ENCODE peak calls at places on chromosome 3, in five cellular contexts. One of them, this sample, is unnamed.

GRCh38 chr3:60291115-60291514 is 960.1 kb downstream of the FHIT start:
- DNase-seq in GM04504: no peak
- DNase-seq in OCI-M1: no peak
- DNase-seq in epithelial cell of proximal tubule: no peak
- DNase-seq in activated naive CD8-positive, alpha-beta T cell treated with anti-CD3 and anti-CD28 coated beads, Interleukin-2, amount 10 ng/mL, durations not matched to agents 7 days and 5 days: no peak
- DNase-seq in this sample: no peak

GRCh38 chr3:106943071-106943470 is 434.2 kb upstream of the CCDC54 start:
- DNase-seq in activated naive CD8-positive, alpha-beta T cell treated with anti-CD3 and anti-CD28 coated beads, Interleukin-2, amount 10 ng/mL, durations not matched to agents 7 days and 5 days: no peak
- DNase-seq in epithelial cell of proximal tubule: no peak
- DNase-seq in OCI-M1: no peak
- DNase-seq in GM04504: no peak
- DNase-seq in this sample: no peak

GRCh38 chr3:44048196-44048924 is 193.3 kb upstream of the TOPAZ1 start:
- DNase-seq in GM04504: no peak
- DNase-seq in OCI-M1: no peak
- DNase-seq in activated naive CD8-positive, alpha-beta T cell treated with anti-CD3 and anti-CD28 coated beads, Interleukin-2, amount 10 ng/mL, durations not matched to agents 7 days and 5 days: no peak
- DNase-seq in epithelial cell of proximal tubule: no peak
- DNase-seq in this sample: peak

GRCh38 chr3:8210752-8211405 is 290.7 kb upstream of the LMCD1 start:
- DNase-seq in OCI-M1: no peak
- DNase-seq in activated naive CD8-positive, alpha-beta T cell treated with anti-CD3 and anti-CD28 coated beads, Interleukin-2, amount 10 ng/mL, durations not matched to agents 7 days and 5 days: no peak
- DNase-seq in epithelial cell of proximal tubule: no peak
- DNase-seq in GM04504: no peak
- DNase-seq in this sample: no peak

GRCh38 chr3:174951023-174951422 is 91.9 kb downstream of the NAALADL2 start:
- DNase-seq in activated naive CD8-positive, alpha-beta T cell treated with anti-CD3 and anti-CD28 coated beads, Interleukin-2, amount 10 ng/mL, durations not matched to agents 7 days and 5 days: no peak
- DNase-seq in OCI-M1: no peak
- DNase-seq in GM04504: no peak
- DNase-seq in epithelial cell of proximal tubule: no peak
- DNase-seq in this sample: no peak

GRCh38 chr3:156981005-156981404 is 154.9 kb downstream of the LEKR1 start:
- DNase-seq in GM04504: no peak
- DNase-seq in epithelial cell of proximal tubule: no peak
- DNase-seq in OCI-M1: no peak
- DNase-seq in activated naive CD8-positive, alpha-beta T cell treated with anti-CD3 and anti-CD28 coated beads, Interleukin-2, amount 10 ng/mL, durations not matched to agents 7 days and 5 days: no peak
- DNase-seq in this sample: no peak

GRCh38 chr3:635393-635792 is 438.8 kb downstream of the CHL1 start:
- DNase-seq in GM04504: no peak
- DNase-seq in epithelial cell of proximal tubule: no peak
- DNase-seq in activated naive CD8-positive, alpha-beta T cell treated with anti-CD3 and anti-CD28 coated beads, Interleukin-2, amount 10 ng/mL, durations not matched to agents 7 days and 5 days: no peak
- DNase-seq in OCI-M1: no peak
- DNase-seq in this sample: no peak

GRCh38 chr3:69484507-69485393 is 98.9 kb upstream of the FRMD4B start:
- DNase-seq in activated naive CD8-positive, alpha-beta T cell treated with anti-CD3 and anti-CD28 coated beads, Interleukin-2, amount 10 ng/mL, durations not matched to agents 7 days and 5 days: no peak
- DNase-seq in GM04504: no peak
- DNase-seq in epithelial cell of proximal tubule: no peak
- DNase-seq in OCI-M1: no peak
- DNase-seq in this sample: no peak

GRCh38 chr3:51678685-51679084 is 7.6 kb downstream of the TEX264 start:
- DNase-seq in activated naive CD8-positive, alpha-beta T cell treated with anti-CD3 and anti-CD28 coated beads, Interleukin-2, amount 10 ng/mL, durations not matched to agents 7 days and 5 days: no peak
- DNase-seq in epithelial cell of proximal tubule: no peak
- DNase-seq in GM04504: no peak
- DNase-seq in OCI-M1: no peak
- DNase-seq in this sample: no peak

GRCh38 chr3:16515885-16516420 is 2.5 kb upstream of the RFTN1 start:
- DNase-seq in GM04504: no peak
- DNase-seq in activated naive CD8-positive, alpha-beta T cell treated with anti-CD3 and anti-CD28 coated beads, Interleukin-2, amount 10 ng/mL, durations not matched to agents 7 days and 5 days: no peak
- DNase-seq in epithelial cell of proximal tubule: no peak
- DNase-seq in OCI-M1: no peak
- DNase-seq in this sample: no peak

GRCh38 chr3:52288674-52289073 is 1.0 kb downstream of the GLYCTK start:
- DNase-seq in epithelial cell of proximal tubule: no peak
- DNase-seq in OCI-M1: no peak
- DNase-seq in GM04504: no peak
- DNase-seq in activated naive CD8-positive, alpha-beta T cell treated with anti-CD3 and anti-CD28 coated beads, Interleukin-2, amount 10 ng/mL, durations not matched to agents 7 days and 5 days: no peak
- DNase-seq in this sample: no peak

GRCh38 chr3:129248286-129248979 is 973 bp upstream of the COPG1 start:
- DNase-seq in activated naive CD8-positive, alpha-beta T cell treated with anti-CD3 and anti-CD28 coated beads, Interleukin-2, amount 10 ng/mL, durations not matched to agents 7 days and 5 days: no peak
- DNase-seq in OCI-M1: peak
- DNase-seq in epithelial cell of proximal tubule: no peak
- DNase-seq in GM04504: no peak
- DNase-seq in this sample: no peak

GRCh38 chr3:56700136-56700535 is 17.1 kb upstream of the TASOR start:
- DNase-seq in OCI-M1: no peak
- DNase-seq in epithelial cell of proximal tubule: no peak
- DNase-seq in GM04504: no peak
- DNase-seq in activated naive CD8-positive, alpha-beta T cell treated with anti-CD3 and anti-CD28 coated beads, Interleukin-2, amount 10 ng/mL, durations not matched to agents 7 days and 5 days: no peak
- DNase-seq in this sample: no peak

GRCh38 chr3:183291511-183292031 is 38.5 kb downstream of the B3GNT5 start:
- DNase-seq in OCI-M1: no peak
- DNase-seq in activated naive CD8-positive, alpha-beta T cell treated with anti-CD3 and anti-CD28 coated beads, Interleukin-2, amount 10 ng/mL, durations not matched to agents 7 days and 5 days: no peak
- DNase-seq in GM04504: no peak
- DNase-seq in epithelial cell of proximal tubule: no peak
- DNase-seq in this sample: peak

GRCh38 chr3:183085634-183086390 is 13.5 kb downstream of the MCCC1 start:
- DNase-seq in activated naive CD8-positive, alpha-beta T cell treated with anti-CD3 and anti-CD28 coated beads, Interleukin-2, amount 10 ng/mL, durations not matched to agents 7 days and 5 days: no peak
- DNase-seq in epithelial cell of proximal tubule: no peak
- DNase-seq in OCI-M1: peak
- DNase-seq in GM04504: no peak
- DNase-seq in this sample: peak

GRCh38 chr3:142022381-142022780 is 127.0 kb downstream of the TFDP2 start:
- DNase-seq in OCI-M1: peak
- DNase-seq in epithelial cell of proximal tubule: no peak
- DNase-seq in activated naive CD8-positive, alpha-beta T cell treated with anti-CD3 and anti-CD28 coated beads, Interleukin-2, amount 10 ng/mL, durations not matched to agents 7 days and 5 days: no peak
- DNase-seq in GM04504: peak
- DNase-seq in this sample: no peak

GRCh38 chr3:39150803-39151631 is 2.4 kb downstream of the CSRNP1 start:
- DNase-seq in epithelial cell of proximal tubule: peak
- DNase-seq in OCI-M1: peak
- DNase-seq in GM04504: peak
- DNase-seq in activated naive CD8-positive, alpha-beta T cell treated with anti-CD3 and anti-CD28 coated beads, Interleukin-2, amount 10 ng/mL, durations not matched to agents 7 days and 5 days: no peak
- DNase-seq in this sample: peak

GRCh38 chr3:161270991-161271390 is 49.9 kb downstream of the NMD3 start:
- DNase-seq in activated naive CD8-positive, alpha-beta T cell treated with anti-CD3 and anti-CD28 coated beads, Interleukin-2, amount 10 ng/mL, durations not matched to agents 7 days and 5 days: no peak
- DNase-seq in GM04504: no peak
- DNase-seq in epithelial cell of proximal tubule: no peak
- DNase-seq in OCI-M1: no peak
- DNase-seq in this sample: no peak

GRCh38 chr3:46858996-46859710 is 4.1 kb downstream of the MYL3 start:
- DNase-seq in OCI-M1: no peak
- DNase-seq in epithelial cell of proximal tubule: no peak
- DNase-seq in GM04504: no peak
- DNase-seq in activated naive CD8-positive, alpha-beta T cell treated with anti-CD3 and anti-CD28 coated beads, Interleukin-2, amount 10 ng/mL, durations not matched to agents 7 days and 5 days: no peak
- DNase-seq in this sample: no peak

This sample was measured in T47D.